ENCODE peak calls at places on chromosome 17, in four cellular contexts. One of them, this sample, is unnamed.
A peak's percentile ranks its signal among the peaks of the same experiment; 100 is the strongest.

GRCh38 chr17:43873091-43873490 is 26.1 kb downstream of the CD300LG start:
- DNase-seq in A549: no peak
- DNase-seq in heart left ventricle: no peak
- DNase-seq in vagina: no peak
- DNase-seq in this sample: no peak

GRCh38 chr17:58153046-58153445 is 4.9 kb downstream of the OR4D1 start:
- DNase-seq in A549: no peak
- DNase-seq in heart left ventricle: peak; percentile 20
- DNase-seq in vagina: no peak
- DNase-seq in this sample: no peak

GRCh38 chr17:16906670-16907069 is 65.2 kb downstream of the TNFRSF13B start:
- DNase-seq in A549: no peak
- DNase-seq in heart left ventricle: no peak
- DNase-seq in vagina: no peak
- DNase-seq in this sample: no peak

GRCh38 chr17:35765086-35765710 is 4.5 kb downstream of the C17orf50 start:
- DNase-seq in A549: no peak
- DNase-seq in heart left ventricle: no peak
- DNase-seq in vagina: no peak
- DNase-seq in this sample: no peak

GRCh38 chr17:42026821-42027539 is 7.1 kb downstream of the NKIRAS2 start:
- DNase-seq in A549: no peak
- DNase-seq in heart left ventricle: no peak
- DNase-seq in vagina: no peak
- DNase-seq in this sample: no peak

GRCh38 chr17:35069311-35069710 is 5.8 kb upstream of the RFFL start:
- DNase-seq in A549: no peak
- DNase-seq in heart left ventricle: no peak
- DNase-seq in vagina: no peak
- DNase-seq in this sample: no peak

GRCh38 chr17:45172541-45173286 is 11.0 kb downstream of the HEXIM2 start:
- DNase-seq in A549: peak; percentile 90
- DNase-seq in heart left ventricle: peak; percentile 67
- DNase-seq in vagina: no peak
- DNase-seq in this sample: peak; percentile 84

GRCh38 chr17:41835800-41836549 is at the start of gene NT5C3B:
- DNase-seq in A549: peak; percentile 93
- DNase-seq in heart left ventricle: peak; percentile 68
- DNase-seq in vagina: no peak
- DNase-seq in this sample: peak; percentile 55

GRCh38 chr17:17921192-17922082 is 50.8 kb downstream of the TOM1L2 start:
- DNase-seq in A549: peak; percentile 89
- DNase-seq in heart left ventricle: peak; percentile 43
- DNase-seq in vagina: no peak
- DNase-seq in this sample: peak; percentile 71

GRCh38 chr17:38449364-38449763 is 21.1 kb downstream of the ARHGAP23 start:
- DNase-seq in A549: no peak
- DNase-seq in heart left ventricle: no peak
- DNase-seq in vagina: no peak
- DNase-seq in this sample: no peak

GRCh38 chr17:72361892-72362291 is 241.1 kb downstream of the SOX9 start:
- DNase-seq in A549: no peak
- DNase-seq in heart left ventricle: no peak
- DNase-seq in vagina: no peak
- DNase-seq in this sample: no peak

GRCh38 chr17:31388770-31389672 is 2.5 kb upstream of the RAB11FIP4 start:
- DNase-seq in A549: peak; percentile 82
- DNase-seq in heart left ventricle: peak; percentile 18
- DNase-seq in vagina: no peak
- DNase-seq in this sample: no peak

GRCh38 chr17:17781591-17782424 is 55.0 kb downstream of the SREBF1 start:
- DNase-seq in A549: peak; percentile 43
- DNase-seq in heart left ventricle: peak; percentile 86
- DNase-seq in vagina: no peak
- DNase-seq in this sample: peak; percentile 84

GRCh38 chr17:1890758-1891450 is 61.1 kb downstream of the RPA1 start:
- DNase-seq in A549: no peak
- DNase-seq in heart left ventricle: no peak
- DNase-seq in vagina: no peak
- DNase-seq in this sample: no peak

GRCh38 chr17:50352072-50352692 is 6.3 kb downstream of the XYLT2 start:
- DNase-seq in A549: no peak
- DNase-seq in heart left ventricle: no peak
- DNase-seq in vagina: no peak
- DNase-seq in this sample: peak; percentile 59
- TF ChIP-seq POLR2A in A549: no peak
- TF ChIP-seq POLR2A in heart left ventricle: no peak
- TF ChIP-seq POLR2A in vagina: no peak
- TF ChIP-seq POLR2A in this sample: no peak

DNA sequence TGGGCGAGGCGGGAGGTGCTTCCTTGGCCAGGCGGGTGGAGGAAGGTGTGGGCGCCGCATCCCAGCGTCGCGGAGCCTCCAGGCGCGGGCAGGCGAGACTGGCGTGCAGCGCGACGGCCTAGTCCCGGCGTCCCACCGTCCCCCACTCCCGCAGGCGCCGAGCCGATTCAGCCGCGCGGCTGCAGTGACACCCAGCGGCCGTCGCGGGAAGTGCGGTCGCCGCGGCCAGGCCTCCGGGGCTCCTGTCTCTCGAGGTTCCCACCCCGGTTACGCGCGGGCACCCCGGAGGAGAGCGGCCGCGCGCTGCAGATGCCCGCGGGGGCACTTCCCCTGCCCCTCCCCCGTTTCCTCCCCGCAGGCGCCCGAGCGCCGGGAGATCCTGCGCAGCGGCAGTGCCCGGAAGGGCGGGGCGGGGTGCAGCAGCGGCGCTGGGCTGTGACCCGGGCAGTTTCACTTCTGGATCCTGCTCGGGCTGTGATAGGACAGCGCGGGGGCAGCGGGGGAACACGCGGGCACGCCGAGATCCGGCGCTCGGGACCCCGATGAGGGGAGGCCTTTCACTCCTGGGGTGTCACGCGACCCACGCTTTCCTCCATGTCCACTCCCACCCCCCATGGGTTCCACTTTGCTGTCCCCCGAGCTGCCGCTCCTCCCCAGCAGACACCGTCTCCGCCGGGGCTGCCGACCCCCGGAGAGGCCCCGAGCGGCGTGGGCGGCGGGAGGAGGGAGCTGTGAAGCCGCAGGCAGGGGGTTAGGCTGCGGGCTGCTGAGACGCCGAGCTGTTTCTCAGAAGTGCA is 16.6 kb downstream of the GRB7 start:
- DNase-seq in A549: peak; percentile 95
- DNase-seq in heart left ventricle: peak; percentile 93
- DNase-seq in vagina: no peak
- DNase-seq in this sample: peak; percentile 93
- TF ChIP-seq POLR2A in A549: peak; percentile 68
- TF ChIP-seq POLR2A in heart left ventricle: no peak
- TF ChIP-seq POLR2A in vagina: peak; percentile 50
- TF ChIP-seq POLR2A in this sample: peak; percentile 70

DNA sequence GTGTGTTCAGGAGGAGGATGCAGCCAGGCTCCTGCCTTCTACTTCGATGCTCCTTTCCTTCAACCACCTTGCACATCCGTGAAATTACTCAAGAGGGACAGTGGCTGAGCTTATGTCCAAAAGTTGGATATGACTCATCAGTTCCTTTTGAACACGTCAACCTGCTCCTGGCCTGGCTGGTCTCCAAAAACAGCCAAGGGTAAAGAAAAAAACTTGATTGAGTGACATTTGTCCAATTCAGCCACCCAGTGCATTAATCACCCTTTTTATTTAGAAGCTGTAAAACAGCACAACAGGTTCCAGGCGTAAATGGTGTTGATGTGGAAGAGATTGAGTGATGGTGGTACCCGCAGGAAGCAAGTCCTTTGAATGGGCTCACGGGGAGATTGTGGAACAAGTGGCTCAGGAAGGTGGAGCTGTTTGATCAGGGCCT is 173.5 kb upstream of the CACNG5 start:
- DNase-seq in A549: peak; percentile 47
- DNase-seq in heart left ventricle: no peak
- DNase-seq in vagina: no peak
- DNase-seq in this sample: peak; percentile 43
- TF ChIP-seq POLR2A in A549: no peak
- TF ChIP-seq POLR2A in heart left ventricle: no peak
- TF ChIP-seq POLR2A in vagina: no peak
- TF ChIP-seq POLR2A in this sample: no peak

DNA sequence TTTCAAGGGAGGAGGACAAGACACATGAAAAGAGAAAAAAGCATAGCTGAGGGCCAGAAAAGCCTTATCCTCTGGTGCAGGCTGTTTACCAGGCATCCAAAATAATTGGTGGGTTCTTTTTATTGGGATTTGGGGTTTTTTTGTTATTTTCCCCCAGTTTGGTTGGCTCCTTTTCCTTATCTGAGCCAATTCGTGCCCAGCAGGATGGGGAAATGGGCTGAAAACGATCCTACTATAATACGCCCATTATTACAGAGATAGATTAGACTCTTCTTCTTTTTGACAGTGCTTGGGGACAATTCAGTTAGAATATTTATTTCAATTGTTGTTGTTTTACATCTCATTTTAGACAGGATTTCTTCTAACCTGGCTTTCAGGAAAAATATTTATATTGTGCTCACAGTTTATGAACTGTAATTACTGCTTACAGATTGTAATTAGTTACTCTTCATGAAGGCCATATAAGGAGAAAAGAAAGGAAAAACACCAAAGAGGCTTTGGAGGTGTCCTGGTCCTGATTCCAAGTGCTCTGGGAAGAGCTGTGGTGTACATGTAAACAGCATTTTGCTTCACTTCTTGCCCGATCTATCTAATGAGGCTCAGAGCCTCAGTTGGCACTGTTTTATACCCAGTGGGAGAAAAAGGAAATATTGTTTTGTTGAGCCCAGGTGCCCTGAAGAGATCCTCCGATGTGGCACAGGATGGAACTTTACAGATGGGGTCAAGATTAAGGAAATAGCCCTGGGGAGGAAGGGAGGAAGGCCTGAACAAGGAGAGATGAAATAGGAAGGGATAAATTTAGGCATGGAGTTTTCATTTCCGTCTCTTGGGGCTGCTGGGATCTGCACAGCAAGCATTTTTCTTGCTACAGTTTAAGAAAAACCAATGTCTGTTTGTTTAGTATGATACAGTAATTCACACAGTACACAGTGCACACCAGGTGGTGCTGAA is 611 bp upstream of the ANKRD40 start:
- DNase-seq in A549: no peak
- DNase-seq in heart left ventricle: no peak
- DNase-seq in vagina: no peak
- DNase-seq in this sample: no peak
- TF ChIP-seq POLR2A in A549: no peak
- TF ChIP-seq POLR2A in heart left ventricle: no peak
- TF ChIP-seq POLR2A in vagina: no peak
- TF ChIP-seq POLR2A in this sample: no peak

GRCh38 chr17:67970783-67971182 is 25.5 kb downstream of the C17orf58 start:
- DNase-seq in A549: no peak
- DNase-seq in heart left ventricle: no peak
- DNase-seq in vagina: no peak
- DNase-seq in this sample: no peak
- TF ChIP-seq POLR2A in A549: no peak
- TF ChIP-seq POLR2A in heart left ventricle: no peak
- TF ChIP-seq POLR2A in vagina: no peak
- TF ChIP-seq POLR2A in this sample: no peak

GRCh38 chr17:62064791-62065563 is at the start of gene MED13:
- DNase-seq in A549: peak; percentile 69
- DNase-seq in heart left ventricle: peak; percentile 73
- DNase-seq in vagina: no peak
- DNase-seq in this sample: peak; percentile 83
- TF ChIP-seq POLR2A in A549: no peak
- TF ChIP-seq POLR2A in heart left ventricle: no peak
- TF ChIP-seq POLR2A in vagina: no peak
- TF ChIP-seq POLR2A in this sample: peak; percentile 20

GRCh38 chr17:76738468-76738850 is 540 bp downstream of the MFSD11 start:
- DNase-seq in A549: no peak
- DNase-seq in heart left ventricle: no peak
- DNase-seq in vagina: no peak
- DNase-seq in this sample: no peak

GRCh38 chr17:76736349-76737081 is 616 bp downstream of the SRSF2 start:
- DNase-seq in A549: no peak
- DNase-seq in heart left ventricle: peak; percentile 87
- DNase-seq in vagina: no peak
- DNase-seq in this sample: peak; percentile 83

GRCh38 chr17:76737082-76737675 is at the start of gene SRSF2:
- DNase-seq in A549: peak; percentile 96
- DNase-seq in heart left ventricle: peak; percentile 98
- DNase-seq in vagina: peak; percentile 99
- DNase-seq in this sample: peak; percentile 99

GRCh38 chr17:76735586-76736348 is 1.4 kb downstream of the SRSF2 start:
- DNase-seq in A549: no peak
- DNase-seq in heart left ventricle: no peak
- DNase-seq in vagina: no peak
- DNase-seq in this sample: no peak

GRCh38 chr17:76737676-76738467 is at the start of gene MFSD11:
- DNase-seq in A549: peak; percentile 98
- DNase-seq in heart left ventricle: peak; percentile 93
- DNase-seq in vagina: no peak
- DNase-seq in this sample: peak; percentile 92
- TF ChIP-seq POLR2A in A549: peak; percentile 49
- TF ChIP-seq POLR2A in heart left ventricle: no peak
- TF ChIP-seq POLR2A in vagina: no peak
- TF ChIP-seq POLR2A in this sample: peak; percentile 33